ENCODE peak calls at places on chromosomes 11 and 22, in eight cellular contexts. E is ovary; C is AG08396; J is activated gamma-delta T cell treated with anti-CD3 and anti-CD28 coated beads, Interleukin-2, amount 50 U/mL, for 16 hours; P is PC-3; D is AG20443; R is left colon; T is A549. H is an unnamed sample.

GRCh38 chr22:40196628-40197027 is 18.9 kb downstream of the TNRC6B start:
- DNase-seq in J (peak), D (peak), T (no peak), E (no peak), R (no peak), P (peak), C (peak), H (peak)

GRCh38 chr11:36638586-36638985 is 40.5 kb upstream of the RAG2 start:
- DNase-seq in E (no peak), J (no peak), D (no peak), T (no peak), C (no peak), R (no peak), P (no peak), H (no peak)

GRCh38 chr11:118290923-118291322 is 13.6 kb upstream of the CD3E start:
- DNase-seq in P (peak), T (peak), E (no peak), J (peak), C (no peak), D (no peak), R (peak), H (peak)

GRCh38 chr11:127006311-127006710 is 5.7 kb upstream of the KIRREL3 start:
- DNase-seq in E (no peak), J (no peak), C (peak), P (no peak), T (no peak), R (no peak), D (peak), H (no peak)

GRCh38 chr11:126318642-126319373 is 14.9 kb downstream of the DCPS start:
- DNase-seq in T (no peak), R (no peak), P (peak), C (peak), D (peak), E (no peak), J (no peak), H (peak)

GRCh38 chr11:96741068-96741467 is 351.3 kb downstream of the JRKL start:
- DNase-seq in J (no peak), E (no peak), P (peak), T (no peak), R (no peak), D (peak), C (peak), H (no peak)

GRCh38 chr22:49320714-49321476 is 506.8 kb downstream of the BRD1 start:
- DNase-seq in T (no peak), E (no peak), R (no peak), C (no peak), D (no peak), P (no peak), J (no peak), H (no peak)

GRCh38 chr11:95577716-95578460 is 211.7 kb downstream of the FAM76B start:
- DNase-seq in D (peak), E (no peak), R (no peak), J (no peak), T (no peak), P (peak), C (peak), H (peak)

GRCh38 chr22:28907311-28908008 is 24.1 kb downstream of the ZNRF3 start:
- DNase-seq in T (no peak), D (no peak), C (no peak), J (no peak), P (no peak), R (no peak), E (no peak), H (no peak)

GRCh38 chr22:36738416-36739020 is 35.0 kb upstream of the CACNG2 start:
- DNase-seq in C (no peak), J (no peak), D (no peak), R (no peak), P (no peak), E (no peak), T (no peak), H (no peak)

GRCh38 chr22:37560682-37561208 is 465 bp downstream of the CDC42EP1 start:
- DNase-seq in R (no peak), P (peak), J (no peak), C (peak), E (peak), D (peak), T (no peak), H (no peak)

GRCh38 chr11:61834278-61835004 is 6.3 kb downstream of the FADS2 start:
- DNase-seq in P (peak), C (peak), D (peak), E (no peak), T (no peak), R (no peak), J (peak), H (no peak)

GRCh38 chr11:106482920-106483761 is 405.7 kb downstream of the AASDHPPT start:
- DNase-seq in P (peak), D (peak), E (no peak), J (no peak), T (no peak), C (peak), R (no peak), H (peak)

H was measured in bronchial epithelial cell.